ENCODE peak calls at places on chromosomes 12 and 14, in five cellular contexts. One of them, this sample, is unnamed.

GRCh38 chr12:19894803-19895202 is 455.5 kb downstream of the AEBP2 start:
- DNase-seq in stomach: no peak
- DNase-seq in esophagus muscularis mucosa: no peak
- DNase-seq in transverse colon: no peak
- DNase-seq in GM12878: peak; percentile 83
- DNase-seq in this sample: no peak

GRCh38 chr12:25985296-25985992 is 27.0 kb downstream of the RASSF8 start:
- DNase-seq in stomach: no peak
- DNase-seq in esophagus muscularis mucosa: no peak
- DNase-seq in transverse colon: no peak
- DNase-seq in GM12878: no peak
- DNase-seq in this sample: no peak

GRCh38 chr14:72801381-72801812 is 92.5 kb downstream of the DPF3 start:
- DNase-seq in stomach: no peak
- DNase-seq in esophagus muscularis mucosa: no peak
- DNase-seq in transverse colon: no peak
- DNase-seq in GM12878: no peak
- DNase-seq in this sample: no peak

GRCh38 chr14:61174395-61175386 is 106.4 kb downstream of the TMEM30B start:
- DNase-seq in stomach: no peak
- DNase-seq in esophagus muscularis mucosa: no peak
- DNase-seq in transverse colon: no peak
- DNase-seq in GM12878: no peak
- DNase-seq in this sample: no peak

GRCh38 chr12:50505386-50505827 is 622 bp downstream of the DIP2B start:
- DNase-seq in stomach: no peak
- DNase-seq in esophagus muscularis mucosa: no peak
- DNase-seq in transverse colon: peak; percentile 33
- DNase-seq in GM12878: no peak
- DNase-seq in this sample: no peak

GRCh38 chr12:11877102-11877826 is 193.5 kb upstream of the BCL2L14 start:
- DNase-seq in stomach: no peak
- DNase-seq in esophagus muscularis mucosa: no peak
- DNase-seq in transverse colon: no peak
- DNase-seq in GM12878: no peak
- DNase-seq in this sample: no peak

GRCh38 chr12:78719721-78720120 is 144.9 kb upstream of the SYT1 start:
- DNase-seq in stomach: no peak
- DNase-seq in esophagus muscularis mucosa: no peak
- DNase-seq in transverse colon: no peak
- DNase-seq in GM12878: no peak
- DNase-seq in this sample: no peak

GRCh38 chr14:93044601-93045000 is 71.1 kb downstream of the ITPK1 start:
- DNase-seq in stomach: no peak
- DNase-seq in esophagus muscularis mucosa: no peak
- DNase-seq in transverse colon: no peak
- DNase-seq in GM12878: no peak
- DNase-seq in this sample: no peak

GRCh38 chr12:15778126-15778525 is 11.1 kb downstream of the EPS8 start:
- DNase-seq in stomach: no peak
- DNase-seq in esophagus muscularis mucosa: no peak
- DNase-seq in transverse colon: no peak
- DNase-seq in GM12878: no peak
- DNase-seq in this sample: no peak

GRCh38 chr12:104825408-104825807 is 132.7 kb downstream of the SLC41A2 start:
- DNase-seq in stomach: no peak
- DNase-seq in esophagus muscularis mucosa: no peak
- DNase-seq in transverse colon: no peak
- DNase-seq in GM12878: no peak
- DNase-seq in this sample: no peak

GRCh38 chr14:60488175-60488574 is 2.3 kb upstream of the C14orf39 start:
- DNase-seq in stomach: no peak
- DNase-seq in esophagus muscularis mucosa: no peak
- DNase-seq in transverse colon: no peak
- DNase-seq in GM12878: no peak
- DNase-seq in this sample: no peak

GRCh38 chr14:19941668-19942067 is 11.0 kb downstream of the OR4K1 start:
- DNase-seq in stomach: no peak
- DNase-seq in esophagus muscularis mucosa: no peak
- DNase-seq in transverse colon: no peak
- DNase-seq in GM12878: no peak
- DNase-seq in this sample: no peak

GRCh38 chr12:92628476-92628875 is 74.3 kb upstream of the PLEKHG7 start:
- DNase-seq in stomach: no peak
- DNase-seq in esophagus muscularis mucosa: no peak
- DNase-seq in transverse colon: no peak
- DNase-seq in GM12878: no peak
- DNase-seq in this sample: no peak

GRCh38 chr14:52348279-52348678 is 34.2 kb downstream of the PTGER2 start:
- DNase-seq in stomach: no peak
- DNase-seq in esophagus muscularis mucosa: no peak
- DNase-seq in transverse colon: no peak
- DNase-seq in GM12878: no peak
- DNase-seq in this sample: no peak

GRCh38 chr14:89227490-89227834 is 189.6 kb downstream of the FOXN3 start:
- DNase-seq in stomach: no peak
- DNase-seq in esophagus muscularis mucosa: no peak
- DNase-seq in transverse colon: no peak
- DNase-seq in GM12878: no peak
- DNase-seq in this sample: no peak

GRCh38 chr12:52362118-52362726 is 5.1 kb downstream of the KRT85 start:
- DNase-seq in stomach: no peak
- DNase-seq in esophagus muscularis mucosa: no peak
- DNase-seq in transverse colon: no peak
- DNase-seq in GM12878: no peak
- DNase-seq in this sample: no peak

GRCh38 chr12:79194595-79194994 is 330.0 kb downstream of the SYT1 start:
- DNase-seq in stomach: no peak
- DNase-seq in esophagus muscularis mucosa: no peak
- DNase-seq in transverse colon: no peak
- DNase-seq in GM12878: no peak
- DNase-seq in this sample: no peak

GRCh38 chr12:127342861-127343260 is 924.1 kb upstream of the TMEM132C start:
- DNase-seq in stomach: no peak
- DNase-seq in esophagus muscularis mucosa: no peak
- DNase-seq in transverse colon: no peak
- DNase-seq in GM12878: no peak
- DNase-seq in this sample: no peak

DNA sequence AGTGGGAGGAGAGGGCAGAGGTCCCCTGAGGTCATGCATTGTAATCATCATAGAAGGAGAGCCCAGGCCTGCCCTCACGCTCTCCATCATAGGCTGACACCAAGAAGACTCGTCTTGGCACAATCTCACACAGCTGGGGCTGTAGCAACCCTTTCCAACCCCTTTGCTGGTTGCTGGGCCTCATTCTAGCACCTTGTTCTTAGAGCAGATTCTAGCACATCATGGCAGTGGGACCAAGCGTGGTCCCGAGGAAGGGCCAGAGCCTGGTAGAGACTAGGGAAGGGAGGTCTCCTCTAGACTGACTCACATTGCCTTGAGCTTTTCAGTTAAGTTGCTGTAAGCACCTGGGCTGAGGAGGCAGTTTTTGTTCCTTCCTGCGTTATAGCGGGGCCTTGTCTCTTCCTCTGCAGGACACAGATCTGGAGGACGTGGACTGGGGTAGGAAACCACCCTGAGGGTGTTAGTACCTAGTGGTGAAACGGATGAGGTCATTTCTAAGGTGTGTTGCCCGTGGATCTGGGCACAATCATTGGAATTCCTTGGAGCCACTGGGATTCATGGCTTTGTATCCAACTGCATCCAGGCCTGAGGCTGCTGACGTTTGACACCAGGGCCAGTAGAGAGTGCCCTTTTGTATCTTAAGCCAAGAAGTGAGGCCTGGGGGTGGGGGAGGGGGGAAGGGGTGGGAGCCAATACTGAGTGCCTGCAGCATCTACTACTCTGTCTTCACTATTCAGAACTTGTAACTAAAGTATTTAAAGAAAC is 19.9 kb downstream of the RPS6KL1 start:
- DNase-seq in stomach: no peak
- DNase-seq in esophagus muscularis mucosa: no peak
- DNase-seq in transverse colon: no peak
- DNase-seq in GM12878: no peak
- DNase-seq in this sample: no peak
- H3K4me1 ChIP-seq in stomach: peaks cover 30% of the 10 kb centered on the region
- H3K4me1 ChIP-seq in esophagus muscularis mucosa: peaks cover 30% of the 10 kb centered on the region
- H3K4me1 ChIP-seq in transverse colon: peaks cover 10% of the 10 kb centered on the region
- H3K4me1 ChIP-seq in GM12878: peaks cover 4% of the 10 kb centered on the region
- H3K4me1 ChIP-seq in this sample: peaks cover 31% of the 10 kb centered on the region

DNA sequence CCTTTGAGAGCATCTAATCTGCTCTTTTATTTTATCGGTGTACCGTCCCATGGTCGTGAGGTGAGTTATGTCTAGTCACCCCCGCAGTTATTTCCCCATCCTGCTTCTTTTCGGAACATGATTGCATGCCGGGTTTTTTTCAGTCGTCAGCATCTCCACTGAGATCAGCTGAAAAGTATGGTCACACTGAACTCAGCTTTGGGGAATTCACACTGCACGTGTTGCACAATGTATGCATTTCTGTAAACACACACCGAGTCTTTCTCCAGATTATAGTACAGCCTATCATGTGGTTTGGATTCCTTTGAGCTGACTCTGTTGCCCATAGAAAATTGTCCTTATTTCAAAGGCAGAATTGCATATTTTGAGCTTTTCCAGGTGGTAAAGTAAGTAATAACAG is 24.6 kb downstream of the PLXNC1 start:
- DNase-seq in stomach: peak; percentile 27
- DNase-seq in esophagus muscularis mucosa: no peak
- DNase-seq in transverse colon: peak; percentile 31
- DNase-seq in GM12878: no peak
- DNase-seq in this sample: no peak
- TF ChIP-seq EP300 in stomach: no peak
- TF ChIP-seq EP300 in esophagus muscularis mucosa: no peak
- TF ChIP-seq EP300 in transverse colon: no peak
- TF ChIP-seq EP300 in GM12878: no peak
- TF ChIP-seq EP300 in this sample: no peak

GRCh38 chr12:68614105-68614679 is 3.5 kb downstream of the RAP1B start:
- DNase-seq in stomach: no peak
- DNase-seq in esophagus muscularis mucosa: no peak
- DNase-seq in transverse colon: no peak
- DNase-seq in GM12878: no peak
- DNase-seq in this sample: no peak

GRCh38 chr12:68614772-68615171 is 4.1 kb downstream of the RAP1B start:
- DNase-seq in stomach: no peak
- DNase-seq in esophagus muscularis mucosa: no peak
- DNase-seq in transverse colon: no peak
- DNase-seq in GM12878: no peak
- DNase-seq in this sample: no peak

GRCh38 chr12:68612675-68613074 is 2.0 kb downstream of the RAP1B start:
- DNase-seq in stomach: no peak
- DNase-seq in esophagus muscularis mucosa: no peak
- DNase-seq in transverse colon: no peak
- DNase-seq in GM12878: no peak
- DNase-seq in this sample: no peak

GRCh38 chr12:68612245-68612644 is 1.5 kb downstream of the RAP1B start:
- DNase-seq in stomach: no peak
- DNase-seq in esophagus muscularis mucosa: no peak
- DNase-seq in transverse colon: no peak
- DNase-seq in GM12878: no peak
- DNase-seq in this sample: no peak

GRCh38 chr12:68613209-68613904 is 2.7 kb downstream of the RAP1B start:
- DNase-seq in stomach: no peak
- DNase-seq in esophagus muscularis mucosa: no peak
- DNase-seq in transverse colon: no peak
- DNase-seq in GM12878: no peak
- DNase-seq in this sample: no peak
- H3K4me3 ChIP-seq in stomach: peak overlapping the region; percentile 89
- H3K4me3 ChIP-seq in esophagus muscularis mucosa: peak overlapping the region; percentile 82
- H3K4me3 ChIP-seq in transverse colon: peak overlapping the region; percentile 78
- H3K4me3 ChIP-seq in GM12878: peak overlapping the region; percentile 86
- H3K4me3 ChIP-seq in this sample: peak overlapping the region; percentile 84

GRCh38 chr14:68474741-68475140 is 318.1 kb downstream of the ZFP36L1 start:
- DNase-seq in stomach: no peak
- DNase-seq in esophagus muscularis mucosa: no peak
- DNase-seq in transverse colon: no peak
- DNase-seq in GM12878: no peak
- DNase-seq in this sample: no peak
- H3K4me1 ChIP-seq in stomach: peaks cover 64% of the 10 kb centered on the region
- H3K4me1 ChIP-seq in esophagus muscularis mucosa: peaks cover 5% of the 10 kb centered on the region
- H3K4me1 ChIP-seq in transverse colon: no peaks in the 10 kb centered on the region
- H3K4me1 ChIP-seq in GM12878: peaks cover 35% of the 10 kb centered on the region
- H3K4me1 ChIP-seq in this sample: peaks cover 32% of the 10 kb centered on the region

DNA sequence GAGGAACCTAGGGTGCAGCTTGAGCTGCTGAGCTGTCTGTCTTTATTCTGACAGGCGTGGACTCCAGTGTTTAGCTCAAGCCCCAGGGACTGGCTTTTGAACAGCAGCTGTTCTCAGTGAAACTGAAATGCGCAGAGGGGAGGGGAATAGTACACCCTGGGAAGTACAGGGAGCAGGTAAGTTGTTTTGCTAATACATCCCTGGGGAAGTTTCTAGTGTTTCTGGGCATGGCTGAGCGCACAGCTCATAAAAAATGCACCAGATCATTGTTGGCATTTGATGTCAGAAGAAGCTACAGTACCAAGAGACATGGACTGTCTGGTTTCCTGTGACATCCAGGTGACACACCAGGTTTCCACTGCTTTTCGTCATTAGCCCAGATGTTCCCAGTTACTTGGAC is 659.7 kb downstream of the DIO2 start:
- DNase-seq in stomach: no peak
- DNase-seq in esophagus muscularis mucosa: no peak
- DNase-seq in transverse colon: no peak
- DNase-seq in GM12878: no peak
- DNase-seq in this sample: no peak
- TF ChIP-seq EP300 in stomach: no peak
- TF ChIP-seq EP300 in esophagus muscularis mucosa: no peak
- TF ChIP-seq EP300 in transverse colon: no peak
- TF ChIP-seq EP300 in GM12878: no peak
- TF ChIP-seq EP300 in this sample: no peak

GRCh38 chr14:75984674-75985073 is 889 bp upstream of the IFT43 start:
- DNase-seq in stomach: no peak
- DNase-seq in esophagus muscularis mucosa: no peak
- DNase-seq in transverse colon: no peak
- DNase-seq in GM12878: no peak
- DNase-seq in this sample: no peak
- H3K4me3 ChIP-seq in stomach: no peak overlapping the region
- H3K4me3 ChIP-seq in esophagus muscularis mucosa: no peak overlapping the region
- H3K4me3 ChIP-seq in transverse colon: no peak overlapping the region
- H3K4me3 ChIP-seq in GM12878: no peak overlapping the region
- H3K4me3 ChIP-seq in this sample: no peak overlapping the region

GRCh38 chr12:27552886-27553560 is 29.0 kb downstream of the PPFIBP1 start:
- DNase-seq in stomach: no peak
- DNase-seq in esophagus muscularis mucosa: no peak
- DNase-seq in transverse colon: no peak
- DNase-seq in GM12878: no peak
- DNase-seq in this sample: no peak
- H3K4me1 ChIP-seq in stomach: peaks cover 57% of the 10 kb centered on the region
- H3K4me1 ChIP-seq in esophagus muscularis mucosa: peaks cover 96% of the 10 kb centered on the region
- H3K4me1 ChIP-seq in transverse colon: peaks cover 14% of the 10 kb centered on the region
- H3K4me1 ChIP-seq in GM12878: peaks cover 15% of the 10 kb centered on the region
- H3K4me1 ChIP-seq in this sample: peaks cover 92% of the 10 kb centered on the region